ENCODE peak calls at places on chromosomes 6 and 20, in six cellular contexts. E is GM12892, B is stomach, P is prostate gland, J is upper lobe of left lung, S is spleen. V is an unnamed sample.
A peak's percentile ranks its signal among the peaks of the same experiment; 100 is the strongest.

GRCh38 chr20:32064667-32065066 is 12.6 kb downstream of the HCK start:
- DNase-seq in E (no peak), B (no peak), P (no peak), J (no peak), S (no peak), V (no peak)

GRCh38 chr20:7966176-7966575 is 25.9 kb upstream of the HAO1 start:
- DNase-seq in E (no peak), B (no peak), P (no peak), J (no peak), S (no peak), V (no peak)

GRCh38 chr6:136401749-136402148 is 112.1 kb upstream of the BCLAF1 start:
- DNase-seq in E (no peak), B (no peak), P (no peak), J (no peak), S (no peak), V (no peak)

GRCh38 chr20:37298190-37298939 is 8.9 kb downstream of the MANBAL start:
- DNase-seq in E (no peak), B (peak; percentile 26), P (no peak), J (no peak), S (no peak), V (no peak)

GRCh38 chr6:38673397-38674165 is 29.4 kb downstream of the GLO1 start:
- DNase-seq in E (no peak), B (no peak), P (no peak), J (no peak), S (no peak), V (no peak)

GRCh38 chr6:27296106-27296783 is 15.8 kb downstream of the POM121L2 start:
- DNase-seq in E (no peak), B (no peak), P (no peak), J (no peak), S (no peak), V (no peak)

GRCh38 chr20:51529758-51530157 is 12.8 kb downstream of the NFATC2 start:
- DNase-seq in E (no peak), B (peak; percentile 46), P (no peak), J (no peak), S (peak; percentile 83), V (no peak)

GRCh38 chr6:101779051-101779844 is 385.7 kb downstream of the GRIK2 start:
- DNase-seq in E (no peak), B (no peak), P (no peak), J (no peak), S (no peak), V (no peak)

GRCh38 chr6:21005816-21006553 is 471.7 kb downstream of the CDKAL1 start:
- DNase-seq in E (no peak), B (no peak), P (no peak), J (no peak), S (no peak), V (no peak)

GRCh38 chr6:17987576-17988421 is at the start of gene KIF13A:
- DNase-seq in E (peak; percentile 64), B (peak; percentile 58), P (peak; percentile 59), J (peak; percentile 65), S (peak; percentile 93), V (peak; percentile 68)

DNA sequence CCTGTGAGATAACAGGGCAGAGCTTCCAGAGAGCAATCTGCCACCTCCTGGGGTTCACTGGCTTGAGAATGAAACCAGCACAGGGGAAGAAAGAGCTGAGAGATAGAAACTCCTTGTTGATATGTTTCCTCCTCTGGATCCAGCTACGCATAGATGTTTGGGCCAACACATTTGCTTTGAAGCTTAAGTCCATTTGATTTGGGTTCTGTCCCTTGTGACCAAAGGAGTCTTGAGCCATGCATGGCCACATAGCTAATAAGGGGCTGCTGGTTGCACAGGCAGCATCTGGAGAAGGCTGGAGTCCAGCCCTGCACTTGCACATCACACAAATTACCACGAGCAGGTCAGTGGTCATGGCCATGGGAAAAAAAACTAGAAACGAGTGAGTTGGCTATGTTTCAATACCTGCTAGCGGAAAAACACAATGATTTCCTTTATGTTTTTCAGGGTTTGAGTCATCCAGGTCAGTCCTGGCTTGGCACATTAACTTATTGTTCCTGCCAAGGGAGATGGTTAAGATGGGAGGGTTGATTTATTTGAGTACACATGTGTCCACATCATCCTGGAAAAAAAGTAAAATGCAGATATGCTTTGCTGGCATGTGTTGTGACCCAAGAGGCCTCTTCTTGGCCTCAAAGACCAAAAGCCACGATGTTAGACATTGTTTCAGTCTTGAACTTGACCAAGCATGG is 5.7 kb upstream of the STX16 start:
- DNase-seq in E (no peak), B (no peak), P (peak; percentile 49), J (no peak), S (no peak), V (no peak)
- TF ChIP-seq POLR2AphosphoS5 in E (no peak), B (no peak), P (peak; percentile 78), J (no peak), S (no peak), V (no peak)

DNA sequence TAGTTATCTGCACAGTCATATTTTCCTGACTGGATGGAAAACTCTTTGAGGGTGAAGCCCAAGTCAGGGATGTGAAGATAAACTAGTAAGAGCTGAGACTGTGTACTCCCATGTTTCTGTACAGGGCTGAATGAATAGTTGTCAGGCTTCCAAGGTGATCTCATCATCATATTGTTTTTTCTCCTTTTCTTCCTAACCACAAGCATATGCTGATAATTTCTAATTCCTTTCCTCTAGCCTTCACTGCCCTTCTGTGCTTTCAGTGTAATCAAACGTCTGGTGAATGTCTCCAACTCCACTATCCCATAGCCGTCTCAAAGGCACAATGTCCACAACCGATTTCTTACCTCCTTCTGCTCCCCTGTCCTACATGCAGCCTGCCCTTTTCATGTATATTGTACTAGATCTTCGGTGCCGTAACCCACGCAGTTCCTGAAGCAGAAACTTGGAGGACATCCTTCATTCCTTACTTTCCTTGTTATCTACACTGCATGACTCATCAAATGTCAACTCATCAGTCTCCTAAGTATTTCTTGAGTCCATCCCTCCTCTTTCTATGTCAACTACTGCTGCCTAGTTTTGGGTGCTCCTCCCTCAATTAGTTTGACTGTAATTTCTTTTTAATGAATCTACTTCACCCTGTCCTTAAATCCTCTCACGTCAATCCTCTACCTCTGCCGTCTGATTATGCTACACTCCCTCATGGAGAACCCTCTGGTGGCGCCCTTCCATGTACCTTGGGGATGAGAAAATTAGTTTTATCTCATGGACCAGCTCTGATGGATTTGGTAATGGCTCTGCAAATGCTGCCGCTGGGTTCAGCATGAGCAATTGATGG is 21.9 kb downstream of the NCOA7 start:
- DNase-seq in E (no peak), B (no peak), P (no peak), J (no peak), S (no peak), V (no peak)
- TF ChIP-seq POLR2A in E (no peak), B (no peak), P (no peak), J (no peak), S (no peak), V (no peak)

DNA sequence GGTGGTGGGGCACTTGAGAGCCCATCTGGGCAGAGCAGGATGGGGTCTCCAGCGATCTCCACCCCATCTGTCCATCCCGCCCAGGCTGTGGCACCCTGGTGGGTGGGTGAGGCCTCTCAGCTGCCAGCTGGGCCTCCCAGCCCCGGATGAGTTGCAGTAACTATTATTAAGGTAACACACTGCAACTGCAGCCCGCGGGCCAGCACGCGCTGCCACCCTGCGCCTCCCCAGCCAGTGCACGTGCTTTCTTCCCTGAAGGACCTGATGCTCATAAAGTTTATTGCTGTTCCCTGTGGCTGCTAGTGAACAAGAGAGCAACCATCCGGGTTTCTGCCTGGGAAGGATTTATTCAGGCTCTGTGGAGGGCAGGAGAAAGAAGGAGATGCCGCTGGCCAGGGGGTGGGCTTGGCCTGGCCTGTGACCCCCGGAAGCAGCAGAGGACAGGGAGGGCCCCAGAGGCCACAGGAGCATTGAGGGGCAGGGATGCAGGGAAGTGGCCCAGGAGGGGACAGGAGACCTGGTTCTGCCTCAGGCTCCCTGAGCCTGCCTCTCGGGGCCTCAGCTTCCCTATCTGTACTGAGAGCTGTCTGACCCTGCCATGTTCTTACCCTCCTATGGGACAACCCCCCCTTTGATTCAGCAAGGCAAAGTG is 1.7 kb downstream of the IP6K3 start:
- DNase-seq in E (no peak), B (no peak), P (peak; percentile 90), J (no peak), S (no peak), V (no peak)
- TF ChIP-seq POLR2AphosphoS5 in E (no peak), B (no peak), P (peak; percentile 95), J (no peak), S (no peak), V (no peak)

GRCh38 chr6:29723666-29724588 is 693 bp downstream of the HLA-F start:
- DNase-seq in E (peak; percentile 76), B (peak; percentile 67), P (peak; percentile 32), J (peak; percentile 57), S (peak; percentile 91), V (peak; percentile 61)
- TF ChIP-seq POLR2A in E (no peak), B (no peak), P (peak; percentile 35), J (no peak), S (no peak), V (peak; percentile 65)

DNA sequence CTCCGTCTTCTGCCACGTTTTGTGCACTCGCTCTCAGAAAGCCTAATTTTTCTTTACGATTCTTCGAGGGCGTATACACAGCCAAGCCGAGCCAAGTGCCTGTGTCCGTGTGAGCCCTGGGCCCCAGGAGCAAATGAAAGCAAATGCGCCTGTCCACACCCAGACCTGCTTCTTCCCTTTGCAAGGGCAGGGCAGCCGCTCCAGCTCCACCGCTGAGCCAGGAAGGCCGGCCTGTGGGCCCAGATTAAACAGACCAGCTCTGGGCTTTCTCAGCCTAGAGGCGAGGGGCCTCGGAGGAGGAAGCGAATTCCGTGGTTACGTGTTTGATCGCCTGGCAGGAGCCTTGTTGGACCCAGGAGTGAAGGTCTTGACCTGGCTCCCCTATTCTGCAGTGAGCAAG is 184.6 kb downstream of the SMOC2 start:
- DNase-seq in E (no peak), B (peak; percentile 38), P (no peak), J (no peak), S (no peak), V (no peak)
- TF ChIP-seq POLR2AphosphoS5 in E (no peak), B (no peak), P (no peak), J (no peak), S (no peak), V (no peak)

V was measured in GM12891.